ENCODE peak calls at places on chromosome 22, in ten cellular contexts. One of them, this sample, is unnamed.
A peak's percentile ranks its signal among the peaks of the same experiment; 100 is the strongest.

GRCh38 chr22:42673898-42674390 is 24.8 kb upstream of the CYB5R3 start:
- DNase-seq in stimulated activated CD4-positive, alpha-beta T cell treated with anti-CD3 and anti-CD28 coated beads, Interleukin-1b, Interleukin-23, amount 100 ng/mL, for 24 hours: no peak
- DNase-seq in anterior cingulate cortex: no peak
- DNase-seq in progenitor cell of endocrine pancreas: no peak
- DNase-seq in activated CD4-positive, alpha-beta T cell treated with anti-CD3 and anti-CD28 coated beads, Interleukin-2, amount 50 U/mL, for 4 hours: no peak
- DNase-seq in NCI-H748 treated with DMSO at 0.1 percent for 48 hours: no peak
- DNase-seq in central memory CD4-positive, alpha-beta T cell: no peak
- DNase-seq in GM23248: peak; percentile 18
- DNase-seq in fibroblast of the aortic adventitia: peak; percentile 90
- DNase-seq in NCI-H2081: no peak
- DNase-seq in this sample: no peak

GRCh38 chr22:21842946-21843345 is 24.5 kb downstream of the MAPK1 start:
- DNase-seq in activated CD4-positive, alpha-beta T cell treated with anti-CD3 and anti-CD28 coated beads, Interleukin-2, amount 50 U/mL, for 4 hours: no peak
- DNase-seq in anterior cingulate cortex: no peak
- DNase-seq in GM23248: no peak
- DNase-seq in NCI-H748 treated with DMSO at 0.1 percent for 48 hours: no peak
- DNase-seq in NCI-H2081: no peak
- DNase-seq in progenitor cell of endocrine pancreas: no peak
- DNase-seq in central memory CD4-positive, alpha-beta T cell: no peak
- DNase-seq in stimulated activated CD4-positive, alpha-beta T cell treated with anti-CD3 and anti-CD28 coated beads, Interleukin-1b, Interleukin-23, amount 100 ng/mL, for 24 hours: no peak
- DNase-seq in fibroblast of the aortic adventitia: no peak
- DNase-seq in this sample: no peak

GRCh38 chr22:30284172-30284571 is 5.1 kb downstream of the CASTOR1 start:
- DNase-seq in GM23248: no peak
- DNase-seq in NCI-H748 treated with DMSO at 0.1 percent for 48 hours: no peak
- DNase-seq in anterior cingulate cortex: no peak
- DNase-seq in activated CD4-positive, alpha-beta T cell treated with anti-CD3 and anti-CD28 coated beads, Interleukin-2, amount 50 U/mL, for 4 hours: no peak
- DNase-seq in stimulated activated CD4-positive, alpha-beta T cell treated with anti-CD3 and anti-CD28 coated beads, Interleukin-1b, Interleukin-23, amount 100 ng/mL, for 24 hours: no peak
- DNase-seq in central memory CD4-positive, alpha-beta T cell: no peak
- DNase-seq in NCI-H2081: no peak
- DNase-seq in fibroblast of the aortic adventitia: no peak
- DNase-seq in progenitor cell of endocrine pancreas: no peak
- DNase-seq in this sample: no peak

GRCh38 chr22:24503137-24503850 is 8.2 kb downstream of the UPB1 start:
- DNase-seq in progenitor cell of endocrine pancreas: no peak
- DNase-seq in NCI-H748 treated with DMSO at 0.1 percent for 48 hours: no peak
- DNase-seq in central memory CD4-positive, alpha-beta T cell: peak; percentile 32
- DNase-seq in stimulated activated CD4-positive, alpha-beta T cell treated with anti-CD3 and anti-CD28 coated beads, Interleukin-1b, Interleukin-23, amount 100 ng/mL, for 24 hours: peak; percentile 33
- DNase-seq in anterior cingulate cortex: no peak
- DNase-seq in activated CD4-positive, alpha-beta T cell treated with anti-CD3 and anti-CD28 coated beads, Interleukin-2, amount 50 U/mL, for 4 hours: peak; percentile 62
- DNase-seq in GM23248: peak; percentile 85
- DNase-seq in fibroblast of the aortic adventitia: peak; percentile 65
- DNase-seq in NCI-H2081: peak; percentile 14
- DNase-seq in this sample: peak; percentile 25

GRCh38 chr22:49964493-49965290 is 4.1 kb downstream of the PIM3 start:
- DNase-seq in activated CD4-positive, alpha-beta T cell treated with anti-CD3 and anti-CD28 coated beads, Interleukin-2, amount 50 U/mL, for 4 hours: no peak
- DNase-seq in NCI-H2081: no peak
- DNase-seq in fibroblast of the aortic adventitia: no peak
- DNase-seq in anterior cingulate cortex: no peak
- DNase-seq in GM23248: no peak
- DNase-seq in progenitor cell of endocrine pancreas: no peak
- DNase-seq in central memory CD4-positive, alpha-beta T cell: no peak
- DNase-seq in stimulated activated CD4-positive, alpha-beta T cell treated with anti-CD3 and anti-CD28 coated beads, Interleukin-1b, Interleukin-23, amount 100 ng/mL, for 24 hours: no peak
- DNase-seq in NCI-H748 treated with DMSO at 0.1 percent for 48 hours: no peak
- DNase-seq in this sample: no peak

GRCh38 chr22:37331034-37331428 is 48.7 kb downstream of the CYTH4 start:
- DNase-seq in NCI-H2081: no peak
- DNase-seq in NCI-H748 treated with DMSO at 0.1 percent for 48 hours: no peak
- DNase-seq in fibroblast of the aortic adventitia: peak; percentile 51
- DNase-seq in stimulated activated CD4-positive, alpha-beta T cell treated with anti-CD3 and anti-CD28 coated beads, Interleukin-1b, Interleukin-23, amount 100 ng/mL, for 24 hours: no peak
- DNase-seq in central memory CD4-positive, alpha-beta T cell: no peak
- DNase-seq in anterior cingulate cortex: no peak
- DNase-seq in GM23248: peak; percentile 76
- DNase-seq in progenitor cell of endocrine pancreas: no peak
- DNase-seq in activated CD4-positive, alpha-beta T cell treated with anti-CD3 and anti-CD28 coated beads, Interleukin-2, amount 50 U/mL, for 4 hours: no peak
- DNase-seq in this sample: no peak

GRCh38 chr22:48673806-48674500 is 1153.7 kb downstream of the BRD1 start:
- DNase-seq in GM23248: no peak
- DNase-seq in fibroblast of the aortic adventitia: no peak
- DNase-seq in NCI-H2081: no peak
- DNase-seq in central memory CD4-positive, alpha-beta T cell: no peak
- DNase-seq in anterior cingulate cortex: no peak
- DNase-seq in activated CD4-positive, alpha-beta T cell treated with anti-CD3 and anti-CD28 coated beads, Interleukin-2, amount 50 U/mL, for 4 hours: no peak
- DNase-seq in stimulated activated CD4-positive, alpha-beta T cell treated with anti-CD3 and anti-CD28 coated beads, Interleukin-1b, Interleukin-23, amount 100 ng/mL, for 24 hours: no peak
- DNase-seq in NCI-H748 treated with DMSO at 0.1 percent for 48 hours: no peak
- DNase-seq in progenitor cell of endocrine pancreas: no peak
- DNase-seq in this sample: no peak

GRCh38 chr22:49259870-49260615 is 567.6 kb downstream of the BRD1 start:
- DNase-seq in stimulated activated CD4-positive, alpha-beta T cell treated with anti-CD3 and anti-CD28 coated beads, Interleukin-1b, Interleukin-23, amount 100 ng/mL, for 24 hours: no peak
- DNase-seq in progenitor cell of endocrine pancreas: no peak
- DNase-seq in central memory CD4-positive, alpha-beta T cell: no peak
- DNase-seq in NCI-H2081: no peak
- DNase-seq in activated CD4-positive, alpha-beta T cell treated with anti-CD3 and anti-CD28 coated beads, Interleukin-2, amount 50 U/mL, for 4 hours: no peak
- DNase-seq in anterior cingulate cortex: no peak
- DNase-seq in fibroblast of the aortic adventitia: no peak
- DNase-seq in NCI-H748 treated with DMSO at 0.1 percent for 48 hours: no peak
- DNase-seq in GM23248: no peak
- DNase-seq in this sample: no peak

GRCh38 chr22:47967841-47968240 is 1205.4 kb downstream of the TBC1D22A start:
- DNase-seq in NCI-H2081: no peak
- DNase-seq in anterior cingulate cortex: no peak
- DNase-seq in stimulated activated CD4-positive, alpha-beta T cell treated with anti-CD3 and anti-CD28 coated beads, Interleukin-1b, Interleukin-23, amount 100 ng/mL, for 24 hours: no peak
- DNase-seq in central memory CD4-positive, alpha-beta T cell: no peak
- DNase-seq in activated CD4-positive, alpha-beta T cell treated with anti-CD3 and anti-CD28 coated beads, Interleukin-2, amount 50 U/mL, for 4 hours: no peak
- DNase-seq in progenitor cell of endocrine pancreas: no peak
- DNase-seq in NCI-H748 treated with DMSO at 0.1 percent for 48 hours: no peak
- DNase-seq in GM23248: no peak
- DNase-seq in fibroblast of the aortic adventitia: no peak
- DNase-seq in this sample: no peak

GRCh38 chr22:24025475-24025874 is 14.4 kb downstream of the CABIN1 start:
- DNase-seq in fibroblast of the aortic adventitia: no peak
- DNase-seq in anterior cingulate cortex: no peak
- DNase-seq in NCI-H2081: no peak
- DNase-seq in NCI-H748 treated with DMSO at 0.1 percent for 48 hours: no peak
- DNase-seq in activated CD4-positive, alpha-beta T cell treated with anti-CD3 and anti-CD28 coated beads, Interleukin-2, amount 50 U/mL, for 4 hours: no peak
- DNase-seq in stimulated activated CD4-positive, alpha-beta T cell treated with anti-CD3 and anti-CD28 coated beads, Interleukin-1b, Interleukin-23, amount 100 ng/mL, for 24 hours: no peak
- DNase-seq in progenitor cell of endocrine pancreas: no peak
- DNase-seq in central memory CD4-positive, alpha-beta T cell: no peak
- DNase-seq in GM23248: no peak
- DNase-seq in this sample: no peak

GRCh38 chr22:35634015-35634414 is 14.2 kb upstream of the APOL6 start:
- DNase-seq in NCI-H2081: no peak
- DNase-seq in NCI-H748 treated with DMSO at 0.1 percent for 48 hours: no peak
- DNase-seq in progenitor cell of endocrine pancreas: no peak
- DNase-seq in activated CD4-positive, alpha-beta T cell treated with anti-CD3 and anti-CD28 coated beads, Interleukin-2, amount 50 U/mL, for 4 hours: no peak
- DNase-seq in stimulated activated CD4-positive, alpha-beta T cell treated with anti-CD3 and anti-CD28 coated beads, Interleukin-1b, Interleukin-23, amount 100 ng/mL, for 24 hours: no peak
- DNase-seq in GM23248: no peak
- DNase-seq in fibroblast of the aortic adventitia: no peak
- DNase-seq in central memory CD4-positive, alpha-beta T cell: no peak
- DNase-seq in anterior cingulate cortex: no peak
- DNase-seq in this sample: no peak

GRCh38 chr22:34036936-34037335 is 116.7 kb upstream of the LARGE1 start:
- DNase-seq in GM23248: no peak
- DNase-seq in progenitor cell of endocrine pancreas: no peak
- DNase-seq in stimulated activated CD4-positive, alpha-beta T cell treated with anti-CD3 and anti-CD28 coated beads, Interleukin-1b, Interleukin-23, amount 100 ng/mL, for 24 hours: no peak
- DNase-seq in anterior cingulate cortex: no peak
- DNase-seq in fibroblast of the aortic adventitia: no peak
- DNase-seq in central memory CD4-positive, alpha-beta T cell: no peak
- DNase-seq in activated CD4-positive, alpha-beta T cell treated with anti-CD3 and anti-CD28 coated beads, Interleukin-2, amount 50 U/mL, for 4 hours: no peak
- DNase-seq in NCI-H748 treated with DMSO at 0.1 percent for 48 hours: no peak
- DNase-seq in NCI-H2081: no peak
- DNase-seq in this sample: no peak

GRCh38 chr22:24995649-24996180 is 43.2 kb downstream of the KIAA1671 start:
- DNase-seq in fibroblast of the aortic adventitia: no peak
- DNase-seq in NCI-H2081: no peak
- DNase-seq in GM23248: no peak
- DNase-seq in central memory CD4-positive, alpha-beta T cell: no peak
- DNase-seq in activated CD4-positive, alpha-beta T cell treated with anti-CD3 and anti-CD28 coated beads, Interleukin-2, amount 50 U/mL, for 4 hours: no peak
- DNase-seq in progenitor cell of endocrine pancreas: no peak
- DNase-seq in NCI-H748 treated with DMSO at 0.1 percent for 48 hours: no peak
- DNase-seq in anterior cingulate cortex: no peak
- DNase-seq in stimulated activated CD4-positive, alpha-beta T cell treated with anti-CD3 and anti-CD28 coated beads, Interleukin-1b, Interleukin-23, amount 100 ng/mL, for 24 hours: no peak
- DNase-seq in this sample: no peak

GRCh38 chr22:21948390-21948789 is 4.3 kb downstream of the PPM1F start:
- DNase-seq in NCI-H748 treated with DMSO at 0.1 percent for 48 hours: no peak
- DNase-seq in activated CD4-positive, alpha-beta T cell treated with anti-CD3 and anti-CD28 coated beads, Interleukin-2, amount 50 U/mL, for 4 hours: no peak
- DNase-seq in central memory CD4-positive, alpha-beta T cell: no peak
- DNase-seq in fibroblast of the aortic adventitia: no peak
- DNase-seq in NCI-H2081: no peak
- DNase-seq in GM23248: no peak
- DNase-seq in stimulated activated CD4-positive, alpha-beta T cell treated with anti-CD3 and anti-CD28 coated beads, Interleukin-1b, Interleukin-23, amount 100 ng/mL, for 24 hours: no peak
- DNase-seq in anterior cingulate cortex: no peak
- DNase-seq in progenitor cell of endocrine pancreas: no peak
- DNase-seq in this sample: no peak

GRCh38 chr22:26610983-26611382 is 6.8 kb downstream of the CRYBB1 start:
- DNase-seq in NCI-H748 treated with DMSO at 0.1 percent for 48 hours: no peak
- DNase-seq in GM23248: peak; percentile 47
- DNase-seq in stimulated activated CD4-positive, alpha-beta T cell treated with anti-CD3 and anti-CD28 coated beads, Interleukin-1b, Interleukin-23, amount 100 ng/mL, for 24 hours: no peak
- DNase-seq in progenitor cell of endocrine pancreas: no peak
- DNase-seq in NCI-H2081: no peak
- DNase-seq in anterior cingulate cortex: no peak
- DNase-seq in fibroblast of the aortic adventitia: no peak
- DNase-seq in activated CD4-positive, alpha-beta T cell treated with anti-CD3 and anti-CD28 coated beads, Interleukin-2, amount 50 U/mL, for 4 hours: no peak
- DNase-seq in central memory CD4-positive, alpha-beta T cell: no peak
- DNase-seq in this sample: no peak

GRCh38 chr22:36828815-36829214 is 12.0 kb upstream of the PVALB start:
- DNase-seq in NCI-H2081: no peak
- DNase-seq in GM23248: no peak
- DNase-seq in activated CD4-positive, alpha-beta T cell treated with anti-CD3 and anti-CD28 coated beads, Interleukin-2, amount 50 U/mL, for 4 hours: no peak
- DNase-seq in anterior cingulate cortex: no peak
- DNase-seq in stimulated activated CD4-positive, alpha-beta T cell treated with anti-CD3 and anti-CD28 coated beads, Interleukin-1b, Interleukin-23, amount 100 ng/mL, for 24 hours: no peak
- DNase-seq in NCI-H748 treated with DMSO at 0.1 percent for 48 hours: no peak
- DNase-seq in central memory CD4-positive, alpha-beta T cell: no peak
- DNase-seq in fibroblast of the aortic adventitia: no peak
- DNase-seq in progenitor cell of endocrine pancreas: no peak
- DNase-seq in this sample: no peak

GRCh38 chr22:30196141-30196866 is 50.3 kb downstream of the LIF start:
- DNase-seq in NCI-H2081: no peak
- DNase-seq in anterior cingulate cortex: no peak
- DNase-seq in activated CD4-positive, alpha-beta T cell treated with anti-CD3 and anti-CD28 coated beads, Interleukin-2, amount 50 U/mL, for 4 hours: peak; percentile 29
- DNase-seq in NCI-H748 treated with DMSO at 0.1 percent for 48 hours: peak; percentile 79
- DNase-seq in progenitor cell of endocrine pancreas: peak; percentile 25
- DNase-seq in stimulated activated CD4-positive, alpha-beta T cell treated with anti-CD3 and anti-CD28 coated beads, Interleukin-1b, Interleukin-23, amount 100 ng/mL, for 24 hours: peak; percentile 21
- DNase-seq in central memory CD4-positive, alpha-beta T cell: peak; percentile 53
- DNase-seq in GM23248: peak; percentile 100
- DNase-seq in fibroblast of the aortic adventitia: peak; percentile 100
- DNase-seq in this sample: peak; percentile 59

GRCh38 chr22:23452231-23453010 is 127.7 kb downstream of the IGLL1 start:
- DNase-seq in anterior cingulate cortex: no peak
- DNase-seq in activated CD4-positive, alpha-beta T cell treated with anti-CD3 and anti-CD28 coated beads, Interleukin-2, amount 50 U/mL, for 4 hours: no peak
- DNase-seq in central memory CD4-positive, alpha-beta T cell: no peak
- DNase-seq in NCI-H2081: no peak
- DNase-seq in fibroblast of the aortic adventitia: no peak
- DNase-seq in NCI-H748 treated with DMSO at 0.1 percent for 48 hours: no peak
- DNase-seq in progenitor cell of endocrine pancreas: no peak
- DNase-seq in GM23248: no peak
- DNase-seq in stimulated activated CD4-positive, alpha-beta T cell treated with anti-CD3 and anti-CD28 coated beads, Interleukin-1b, Interleukin-23, amount 100 ng/mL, for 24 hours: no peak
- DNase-seq in this sample: no peak

GRCh38 chr22:36776722-36777121 is 803 bp upstream of the IFT27 start:
- DNase-seq in NCI-H748 treated with DMSO at 0.1 percent for 48 hours: no peak
- DNase-seq in stimulated activated CD4-positive, alpha-beta T cell treated with anti-CD3 and anti-CD28 coated beads, Interleukin-1b, Interleukin-23, amount 100 ng/mL, for 24 hours: no peak
- DNase-seq in NCI-H2081: no peak
- DNase-seq in GM23248: no peak
- DNase-seq in central memory CD4-positive, alpha-beta T cell: no peak
- DNase-seq in fibroblast of the aortic adventitia: no peak
- DNase-seq in progenitor cell of endocrine pancreas: no peak
- DNase-seq in activated CD4-positive, alpha-beta T cell treated with anti-CD3 and anti-CD28 coated beads, Interleukin-2, amount 50 U/mL, for 4 hours: no peak
- DNase-seq in anterior cingulate cortex: no peak
- DNase-seq in this sample: no peak

GRCh38 chr22:17665884-17666283 is 27.3 kb downstream of the BCL2L13 start:
- DNase-seq in anterior cingulate cortex: no peak
- DNase-seq in stimulated activated CD4-positive, alpha-beta T cell treated with anti-CD3 and anti-CD28 coated beads, Interleukin-1b, Interleukin-23, amount 100 ng/mL, for 24 hours: no peak
- DNase-seq in activated CD4-positive, alpha-beta T cell treated with anti-CD3 and anti-CD28 coated beads, Interleukin-2, amount 50 U/mL, for 4 hours: no peak
- DNase-seq in central memory CD4-positive, alpha-beta T cell: no peak
- DNase-seq in NCI-H2081: no peak
- DNase-seq in progenitor cell of endocrine pancreas: no peak
- DNase-seq in fibroblast of the aortic adventitia: peak; percentile 28
- DNase-seq in NCI-H748 treated with DMSO at 0.1 percent for 48 hours: no peak
- DNase-seq in GM23248: peak; percentile 29
- DNase-seq in this sample: no peak

GRCh38 chr22:33579448-33580093 is 340.7 kb downstream of the LARGE1 start:
- DNase-seq in stimulated activated CD4-positive, alpha-beta T cell treated with anti-CD3 and anti-CD28 coated beads, Interleukin-1b, Interleukin-23, amount 100 ng/mL, for 24 hours: peak; percentile 2
- DNase-seq in anterior cingulate cortex: no peak
- DNase-seq in GM23248: peak; percentile 58
- DNase-seq in fibroblast of the aortic adventitia: peak; percentile 57
- DNase-seq in central memory CD4-positive, alpha-beta T cell: no peak
- DNase-seq in NCI-H2081: no peak
- DNase-seq in NCI-H748 treated with DMSO at 0.1 percent for 48 hours: no peak
- DNase-seq in activated CD4-positive, alpha-beta T cell treated with anti-CD3 and anti-CD28 coated beads, Interleukin-2, amount 50 U/mL, for 4 hours: no peak
- DNase-seq in progenitor cell of endocrine pancreas: peak; percentile 29
- DNase-seq in this sample: no peak

GRCh38 chr22:29639096-29639495 is 35.7 kb downstream of the NF2 start:
- DNase-seq in anterior cingulate cortex: no peak
- DNase-seq in stimulated activated CD4-positive, alpha-beta T cell treated with anti-CD3 and anti-CD28 coated beads, Interleukin-1b, Interleukin-23, amount 100 ng/mL, for 24 hours: no peak
- DNase-seq in activated CD4-positive, alpha-beta T cell treated with anti-CD3 and anti-CD28 coated beads, Interleukin-2, amount 50 U/mL, for 4 hours: no peak
- DNase-seq in NCI-H2081: no peak
- DNase-seq in NCI-H748 treated with DMSO at 0.1 percent for 48 hours: no peak
- DNase-seq in central memory CD4-positive, alpha-beta T cell: no peak
- DNase-seq in fibroblast of the aortic adventitia: no peak
- DNase-seq in progenitor cell of endocrine pancreas: no peak
- DNase-seq in GM23248: no peak
- DNase-seq in this sample: no peak

GRCh38 chr22:33707581-33707980 is 212.7 kb downstream of the LARGE1 start:
- DNase-seq in GM23248: no peak
- DNase-seq in central memory CD4-positive, alpha-beta T cell: no peak
- DNase-seq in NCI-H2081: no peak
- DNase-seq in fibroblast of the aortic adventitia: no peak
- DNase-seq in anterior cingulate cortex: no peak
- DNase-seq in progenitor cell of endocrine pancreas: no peak
- DNase-seq in stimulated activated CD4-positive, alpha-beta T cell treated with anti-CD3 and anti-CD28 coated beads, Interleukin-1b, Interleukin-23, amount 100 ng/mL, for 24 hours: no peak
- DNase-seq in activated CD4-positive, alpha-beta T cell treated with anti-CD3 and anti-CD28 coated beads, Interleukin-2, amount 50 U/mL, for 4 hours: no peak
- DNase-seq in NCI-H748 treated with DMSO at 0.1 percent for 48 hours: no peak
- DNase-seq in this sample: no peak

GRCh38 chr22:35480143-35480542 is 60.5 kb upstream of the RASD2 start:
- DNase-seq in stimulated activated CD4-positive, alpha-beta T cell treated with anti-CD3 and anti-CD28 coated beads, Interleukin-1b, Interleukin-23, amount 100 ng/mL, for 24 hours: no peak
- DNase-seq in NCI-H2081: no peak
- DNase-seq in anterior cingulate cortex: no peak
- DNase-seq in central memory CD4-positive, alpha-beta T cell: no peak
- DNase-seq in GM23248: peak; percentile 71
- DNase-seq in progenitor cell of endocrine pancreas: no peak
- DNase-seq in activated CD4-positive, alpha-beta T cell treated with anti-CD3 and anti-CD28 coated beads, Interleukin-2, amount 50 U/mL, for 4 hours: no peak
- DNase-seq in fibroblast of the aortic adventitia: no peak
- DNase-seq in NCI-H748 treated with DMSO at 0.1 percent for 48 hours: no peak
- DNase-seq in this sample: no peak

GRCh38 chr22:47195676-47196492 is 433.4 kb downstream of the TBC1D22A start:
- DNase-seq in anterior cingulate cortex: no peak
- DNase-seq in NCI-H748 treated with DMSO at 0.1 percent for 48 hours: no peak
- DNase-seq in fibroblast of the aortic adventitia: no peak
- DNase-seq in progenitor cell of endocrine pancreas: no peak
- DNase-seq in central memory CD4-positive, alpha-beta T cell: no peak
- DNase-seq in activated CD4-positive, alpha-beta T cell treated with anti-CD3 and anti-CD28 coated beads, Interleukin-2, amount 50 U/mL, for 4 hours: no peak
- DNase-seq in GM23248: no peak
- DNase-seq in stimulated activated CD4-positive, alpha-beta T cell treated with anti-CD3 and anti-CD28 coated beads, Interleukin-1b, Interleukin-23, amount 100 ng/mL, for 24 hours: no peak
- DNase-seq in NCI-H2081: no peak
- DNase-seq in this sample: no peak

GRCh38 chr22:45612940-45613339 is 58.7 kb upstream of the ATXN10 start:
- DNase-seq in stimulated activated CD4-positive, alpha-beta T cell treated with anti-CD3 and anti-CD28 coated beads, Interleukin-1b, Interleukin-23, amount 100 ng/mL, for 24 hours: no peak
- DNase-seq in GM23248: peak; percentile 34
- DNase-seq in NCI-H748 treated with DMSO at 0.1 percent for 48 hours: no peak
- DNase-seq in NCI-H2081: no peak
- DNase-seq in progenitor cell of endocrine pancreas: no peak
- DNase-seq in fibroblast of the aortic adventitia: peak; percentile 47
- DNase-seq in anterior cingulate cortex: no peak
- DNase-seq in central memory CD4-positive, alpha-beta T cell: no peak
- DNase-seq in activated CD4-positive, alpha-beta T cell treated with anti-CD3 and anti-CD28 coated beads, Interleukin-2, amount 50 U/mL, for 4 hours: no peak
- DNase-seq in this sample: no peak

GRCh38 chr22:44746061-44746789 is 6.2 kb upstream of the ARHGAP8 start:
- DNase-seq in GM23248: no peak
- DNase-seq in central memory CD4-positive, alpha-beta T cell: no peak
- DNase-seq in activated CD4-positive, alpha-beta T cell treated with anti-CD3 and anti-CD28 coated beads, Interleukin-2, amount 50 U/mL, for 4 hours: no peak
- DNase-seq in fibroblast of the aortic adventitia: no peak
- DNase-seq in NCI-H748 treated with DMSO at 0.1 percent for 48 hours: no peak
- DNase-seq in progenitor cell of endocrine pancreas: no peak
- DNase-seq in stimulated activated CD4-positive, alpha-beta T cell treated with anti-CD3 and anti-CD28 coated beads, Interleukin-1b, Interleukin-23, amount 100 ng/mL, for 24 hours: no peak
- DNase-seq in NCI-H2081: no peak
- DNase-seq in anterior cingulate cortex: no peak
- DNase-seq in this sample: no peak

GRCh38 chr22:17471901-17472566 is 91.3 kb upstream of the SLC25A18 start:
- DNase-seq in activated CD4-positive, alpha-beta T cell treated with anti-CD3 and anti-CD28 coated beads, Interleukin-2, amount 50 U/mL, for 4 hours: no peak
- DNase-seq in NCI-H2081: no peak
- DNase-seq in anterior cingulate cortex: no peak
- DNase-seq in GM23248: peak; percentile 29
- DNase-seq in stimulated activated CD4-positive, alpha-beta T cell treated with anti-CD3 and anti-CD28 coated beads, Interleukin-1b, Interleukin-23, amount 100 ng/mL, for 24 hours: no peak
- DNase-seq in NCI-H748 treated with DMSO at 0.1 percent for 48 hours: no peak
- DNase-seq in central memory CD4-positive, alpha-beta T cell: no peak
- DNase-seq in progenitor cell of endocrine pancreas: no peak
- DNase-seq in fibroblast of the aortic adventitia: no peak
- DNase-seq in this sample: no peak

This sample was measured in stimulated activated naive CD4-positive, alpha-beta T cell treated with Interleukin-2 at 50 U/mL for 16 hours.